ENCODE peak calls at places on chromosomes 12 and 14, in nine cellular contexts. One of them, this sample, is unnamed.

GRCh38 chr12:49553512-49554088 is 14.3 kb downstream of the MCRS1 start:
- DNase-seq in smooth muscle cell of the brain vasculature: no peak
- DNase-seq in upper lobe of right lung: no peak
- DNase-seq in glomerular endothelial cell: no peak
- DNase-seq in activated CD4-positive, alpha-beta T cell treated with anti-CD3 and anti-CD28 coated beads, Interleukin-2, amount 10 ng/mL, durations not matched to agents 7 days and 5 days: peak
- DNase-seq in NAMALWA: peak
- DNase-seq in HEK293T: peak
- DNase-seq in AG04450: no peak
- DNase-seq in CD4-positive, alpha-beta T cell: no peak
- DNase-seq in this sample: peak

GRCh38 chr14:90820958-90821357 is 4.7 kb upstream of the TTC7B start:
- DNase-seq in AG04450: no peak
- DNase-seq in upper lobe of right lung: no peak
- DNase-seq in NAMALWA: peak
- DNase-seq in activated CD4-positive, alpha-beta T cell treated with anti-CD3 and anti-CD28 coated beads, Interleukin-2, amount 10 ng/mL, durations not matched to agents 7 days and 5 days: peak
- DNase-seq in glomerular endothelial cell: no peak
- DNase-seq in smooth muscle cell of the brain vasculature: no peak
- DNase-seq in CD4-positive, alpha-beta T cell: peak
- DNase-seq in HEK293T: no peak
- DNase-seq in this sample: no peak

GRCh38 chr12:93518725-93519124 is 51.4 kb downstream of the MRPL42 start:
- DNase-seq in CD4-positive, alpha-beta T cell: no peak
- DNase-seq in activated CD4-positive, alpha-beta T cell treated with anti-CD3 and anti-CD28 coated beads, Interleukin-2, amount 10 ng/mL, durations not matched to agents 7 days and 5 days: no peak
- DNase-seq in AG04450: peak
- DNase-seq in upper lobe of right lung: no peak
- DNase-seq in NAMALWA: no peak
- DNase-seq in glomerular endothelial cell: no peak
- DNase-seq in smooth muscle cell of the brain vasculature: no peak
- DNase-seq in HEK293T: no peak
- DNase-seq in this sample: no peak

GRCh38 chr12:82910246-82910893 is 223.7 kb downstream of the TMTC2 start:
- DNase-seq in NAMALWA: no peak
- DNase-seq in HEK293T: no peak
- DNase-seq in CD4-positive, alpha-beta T cell: no peak
- DNase-seq in upper lobe of right lung: no peak
- DNase-seq in AG04450: no peak
- DNase-seq in smooth muscle cell of the brain vasculature: no peak
- DNase-seq in activated CD4-positive, alpha-beta T cell treated with anti-CD3 and anti-CD28 coated beads, Interleukin-2, amount 10 ng/mL, durations not matched to agents 7 days and 5 days: no peak
- DNase-seq in glomerular endothelial cell: no peak
- DNase-seq in this sample: no peak

GRCh38 chr12:119682635-119683340 is 14.9 kb downstream of the PRKAB1 start:
- DNase-seq in smooth muscle cell of the brain vasculature: no peak
- DNase-seq in HEK293T: no peak
- DNase-seq in CD4-positive, alpha-beta T cell: no peak
- DNase-seq in AG04450: no peak
- DNase-seq in activated CD4-positive, alpha-beta T cell treated with anti-CD3 and anti-CD28 coated beads, Interleukin-2, amount 10 ng/mL, durations not matched to agents 7 days and 5 days: no peak
- DNase-seq in NAMALWA: peak
- DNase-seq in upper lobe of right lung: no peak
- DNase-seq in glomerular endothelial cell: no peak
- DNase-seq in this sample: no peak

GRCh38 chr12:22518067-22518719 is 26.1 kb downstream of the C2CD5 start:
- DNase-seq in AG04450: no peak
- DNase-seq in glomerular endothelial cell: no peak
- DNase-seq in HEK293T: no peak
- DNase-seq in activated CD4-positive, alpha-beta T cell treated with anti-CD3 and anti-CD28 coated beads, Interleukin-2, amount 10 ng/mL, durations not matched to agents 7 days and 5 days: no peak
- DNase-seq in NAMALWA: no peak
- DNase-seq in smooth muscle cell of the brain vasculature: no peak
- DNase-seq in CD4-positive, alpha-beta T cell: no peak
- DNase-seq in upper lobe of right lung: no peak
- DNase-seq in this sample: no peak

GRCh38 chr12:38201461-38202276 is 114.9 kb upstream of the ALG10B start:
- DNase-seq in HEK293T: no peak
- DNase-seq in smooth muscle cell of the brain vasculature: no peak
- DNase-seq in AG04450: no peak
- DNase-seq in upper lobe of right lung: no peak
- DNase-seq in NAMALWA: no peak
- DNase-seq in CD4-positive, alpha-beta T cell: no peak
- DNase-seq in glomerular endothelial cell: no peak
- DNase-seq in activated CD4-positive, alpha-beta T cell treated with anti-CD3 and anti-CD28 coated beads, Interleukin-2, amount 10 ng/mL, durations not matched to agents 7 days and 5 days: no peak
- DNase-seq in this sample: no peak

GRCh38 chr12:22334696-22335290 is at the start of gene ST8SIA1:
- DNase-seq in CD4-positive, alpha-beta T cell: peak
- DNase-seq in NAMALWA: no peak
- DNase-seq in activated CD4-positive, alpha-beta T cell treated with anti-CD3 and anti-CD28 coated beads, Interleukin-2, amount 10 ng/mL, durations not matched to agents 7 days and 5 days: peak
- DNase-seq in AG04450: no peak
- DNase-seq in HEK293T: peak
- DNase-seq in smooth muscle cell of the brain vasculature: no peak
- DNase-seq in upper lobe of right lung: peak
- DNase-seq in glomerular endothelial cell: no peak
- DNase-seq in this sample: peak

GRCh38 chr12:30462249-30462648 is 233.4 kb downstream of the IPO8 start:
- DNase-seq in activated CD4-positive, alpha-beta T cell treated with anti-CD3 and anti-CD28 coated beads, Interleukin-2, amount 10 ng/mL, durations not matched to agents 7 days and 5 days: no peak
- DNase-seq in AG04450: no peak
- DNase-seq in CD4-positive, alpha-beta T cell: no peak
- DNase-seq in glomerular endothelial cell: no peak
- DNase-seq in NAMALWA: no peak
- DNase-seq in upper lobe of right lung: no peak
- DNase-seq in HEK293T: no peak
- DNase-seq in smooth muscle cell of the brain vasculature: no peak
- DNase-seq in this sample: no peak

GRCh38 chr12:54300732-54301427 is at the start of gene NFE2:
- DNase-seq in glomerular endothelial cell: no peak
- DNase-seq in NAMALWA: no peak
- DNase-seq in CD4-positive, alpha-beta T cell: peak
- DNase-seq in HEK293T: peak
- DNase-seq in upper lobe of right lung: peak
- DNase-seq in smooth muscle cell of the brain vasculature: no peak
- DNase-seq in activated CD4-positive, alpha-beta T cell treated with anti-CD3 and anti-CD28 coated beads, Interleukin-2, amount 10 ng/mL, durations not matched to agents 7 days and 5 days: no peak
- DNase-seq in AG04450: peak
- DNase-seq in this sample: peak

GRCh38 chr14:91354221-91354916 is 63.3 kb downstream of the CCDC88C start:
- DNase-seq in HEK293T: no peak
- DNase-seq in NAMALWA: no peak
- DNase-seq in activated CD4-positive, alpha-beta T cell treated with anti-CD3 and anti-CD28 coated beads, Interleukin-2, amount 10 ng/mL, durations not matched to agents 7 days and 5 days: no peak
- DNase-seq in glomerular endothelial cell: no peak
- DNase-seq in CD4-positive, alpha-beta T cell: no peak
- DNase-seq in upper lobe of right lung: no peak
- DNase-seq in smooth muscle cell of the brain vasculature: no peak
- DNase-seq in AG04450: no peak
- DNase-seq in this sample: no peak

GRCh38 chr12:130401703-130402102 is 64.0 kb downstream of the PIWIL1 start:
- DNase-seq in glomerular endothelial cell: no peak
- DNase-seq in smooth muscle cell of the brain vasculature: no peak
- DNase-seq in HEK293T: peak
- DNase-seq in upper lobe of right lung: no peak
- DNase-seq in AG04450: no peak
- DNase-seq in NAMALWA: peak
- DNase-seq in activated CD4-positive, alpha-beta T cell treated with anti-CD3 and anti-CD28 coated beads, Interleukin-2, amount 10 ng/mL, durations not matched to agents 7 days and 5 days: no peak
- DNase-seq in CD4-positive, alpha-beta T cell: no peak
- DNase-seq in this sample: no peak

GRCh38 chr12:124968656-124969055 is 20.3 kb downstream of the DHX37 start:
- DNase-seq in CD4-positive, alpha-beta T cell: no peak
- DNase-seq in AG04450: no peak
- DNase-seq in NAMALWA: no peak
- DNase-seq in HEK293T: no peak
- DNase-seq in activated CD4-positive, alpha-beta T cell treated with anti-CD3 and anti-CD28 coated beads, Interleukin-2, amount 10 ng/mL, durations not matched to agents 7 days and 5 days: no peak
- DNase-seq in upper lobe of right lung: no peak
- DNase-seq in smooth muscle cell of the brain vasculature: no peak
- DNase-seq in glomerular endothelial cell: no peak
- DNase-seq in this sample: no peak

GRCh38 chr12:53096761-53097160 is 706 bp upstream of the IGFBP6 start:
- DNase-seq in upper lobe of right lung: no peak
- DNase-seq in AG04450: no peak
- DNase-seq in CD4-positive, alpha-beta T cell: no peak
- DNase-seq in HEK293T: no peak
- DNase-seq in NAMALWA: no peak
- DNase-seq in activated CD4-positive, alpha-beta T cell treated with anti-CD3 and anti-CD28 coated beads, Interleukin-2, amount 10 ng/mL, durations not matched to agents 7 days and 5 days: no peak
- DNase-seq in glomerular endothelial cell: no peak
- DNase-seq in smooth muscle cell of the brain vasculature: no peak
- DNase-seq in this sample: no peak

GRCh38 chr14:88993946-88994345 is 169.5 kb downstream of the TTC8 start:
- DNase-seq in HEK293T: no peak
- DNase-seq in upper lobe of right lung: no peak
- DNase-seq in glomerular endothelial cell: no peak
- DNase-seq in CD4-positive, alpha-beta T cell: no peak
- DNase-seq in AG04450: no peak
- DNase-seq in smooth muscle cell of the brain vasculature: no peak
- DNase-seq in activated CD4-positive, alpha-beta T cell treated with anti-CD3 and anti-CD28 coated beads, Interleukin-2, amount 10 ng/mL, durations not matched to agents 7 days and 5 days: no peak
- DNase-seq in NAMALWA: no peak
- DNase-seq in this sample: no peak

GRCh38 chr12:120724720-120725119 is 906 bp upstream of the ACADS start:
- DNase-seq in AG04450: no peak
- DNase-seq in HEK293T: no peak
- DNase-seq in smooth muscle cell of the brain vasculature: no peak
- DNase-seq in glomerular endothelial cell: no peak
- DNase-seq in upper lobe of right lung: no peak
- DNase-seq in CD4-positive, alpha-beta T cell: no peak
- DNase-seq in NAMALWA: no peak
- DNase-seq in activated CD4-positive, alpha-beta T cell treated with anti-CD3 and anti-CD28 coated beads, Interleukin-2, amount 10 ng/mL, durations not matched to agents 7 days and 5 days: no peak
- DNase-seq in this sample: no peak

GRCh38 chr14:101365329-101366158 is 195.8 kb upstream of the DIO3 start:
- DNase-seq in glomerular endothelial cell: no peak
- DNase-seq in NAMALWA: peak
- DNase-seq in smooth muscle cell of the brain vasculature: no peak
- DNase-seq in activated CD4-positive, alpha-beta T cell treated with anti-CD3 and anti-CD28 coated beads, Interleukin-2, amount 10 ng/mL, durations not matched to agents 7 days and 5 days: no peak
- DNase-seq in AG04450: no peak
- DNase-seq in upper lobe of right lung: no peak
- DNase-seq in HEK293T: no peak
- DNase-seq in CD4-positive, alpha-beta T cell: no peak
- DNase-seq in this sample: no peak

GRCh38 chr14:34629657-34630529 is at the start of gene SNX6:
- DNase-seq in NAMALWA: peak
- DNase-seq in activated CD4-positive, alpha-beta T cell treated with anti-CD3 and anti-CD28 coated beads, Interleukin-2, amount 10 ng/mL, durations not matched to agents 7 days and 5 days: peak
- DNase-seq in smooth muscle cell of the brain vasculature: no peak
- DNase-seq in glomerular endothelial cell: no peak
- DNase-seq in upper lobe of right lung: peak
- DNase-seq in AG04450: no peak
- DNase-seq in HEK293T: peak
- DNase-seq in CD4-positive, alpha-beta T cell: peak
- DNase-seq in this sample: peak

GRCh38 chr12:104805186-104805585 is 152.9 kb downstream of the SLC41A2 start:
- DNase-seq in AG04450: peak
- DNase-seq in smooth muscle cell of the brain vasculature: no peak
- DNase-seq in NAMALWA: no peak
- DNase-seq in CD4-positive, alpha-beta T cell: no peak
- DNase-seq in glomerular endothelial cell: no peak
- DNase-seq in upper lobe of right lung: no peak
- DNase-seq in activated CD4-positive, alpha-beta T cell treated with anti-CD3 and anti-CD28 coated beads, Interleukin-2, amount 10 ng/mL, durations not matched to agents 7 days and 5 days: no peak
- DNase-seq in HEK293T: no peak
- DNase-seq in this sample: no peak

GRCh38 chr12:27332407-27333310 is at the start of gene BMAL2:
- DNase-seq in AG04450: no peak
- DNase-seq in glomerular endothelial cell: no peak
- DNase-seq in NAMALWA: peak
- DNase-seq in HEK293T: peak
- DNase-seq in smooth muscle cell of the brain vasculature: no peak
- DNase-seq in CD4-positive, alpha-beta T cell: peak
- DNase-seq in activated CD4-positive, alpha-beta T cell treated with anti-CD3 and anti-CD28 coated beads, Interleukin-2, amount 10 ng/mL, durations not matched to agents 7 days and 5 days: peak
- DNase-seq in upper lobe of right lung: peak
- DNase-seq in this sample: peak

GRCh38 chr12:31736472-31736871 is 7.7 kb upstream of the AMN1 start:
- DNase-seq in HEK293T: no peak
- DNase-seq in smooth muscle cell of the brain vasculature: no peak
- DNase-seq in upper lobe of right lung: no peak
- DNase-seq in NAMALWA: no peak
- DNase-seq in AG04450: no peak
- DNase-seq in CD4-positive, alpha-beta T cell: peak
- DNase-seq in glomerular endothelial cell: no peak
- DNase-seq in activated CD4-positive, alpha-beta T cell treated with anti-CD3 and anti-CD28 coated beads, Interleukin-2, amount 10 ng/mL, durations not matched to agents 7 days and 5 days: peak
- DNase-seq in this sample: no peak

GRCh38 chr12:124346425-124347168 is 51.7 kb downstream of the RFLNA start:
- DNase-seq in NAMALWA: no peak
- DNase-seq in AG04450: no peak
- DNase-seq in CD4-positive, alpha-beta T cell: no peak
- DNase-seq in glomerular endothelial cell: no peak
- DNase-seq in smooth muscle cell of the brain vasculature: no peak
- DNase-seq in activated CD4-positive, alpha-beta T cell treated with anti-CD3 and anti-CD28 coated beads, Interleukin-2, amount 10 ng/mL, durations not matched to agents 7 days and 5 days: no peak
- DNase-seq in HEK293T: no peak
- DNase-seq in upper lobe of right lung: no peak
- DNase-seq in this sample: no peak

GRCh38 chr14:79584679-79585078 is 626.6 kb downstream of the DIO2 start:
- DNase-seq in smooth muscle cell of the brain vasculature: peak
- DNase-seq in activated CD4-positive, alpha-beta T cell treated with anti-CD3 and anti-CD28 coated beads, Interleukin-2, amount 10 ng/mL, durations not matched to agents 7 days and 5 days: no peak
- DNase-seq in HEK293T: no peak
- DNase-seq in CD4-positive, alpha-beta T cell: no peak
- DNase-seq in AG04450: peak
- DNase-seq in upper lobe of right lung: no peak
- DNase-seq in glomerular endothelial cell: no peak
- DNase-seq in NAMALWA: no peak
- DNase-seq in this sample: no peak

GRCh38 chr12:117439531-117440001 is 78.1 kb upstream of the NOS1 start:
- DNase-seq in CD4-positive, alpha-beta T cell: no peak
- DNase-seq in NAMALWA: no peak
- DNase-seq in HEK293T: no peak
- DNase-seq in AG04450: no peak
- DNase-seq in upper lobe of right lung: no peak
- DNase-seq in activated CD4-positive, alpha-beta T cell treated with anti-CD3 and anti-CD28 coated beads, Interleukin-2, amount 10 ng/mL, durations not matched to agents 7 days and 5 days: no peak
- DNase-seq in smooth muscle cell of the brain vasculature: no peak
- DNase-seq in glomerular endothelial cell: no peak
- DNase-seq in this sample: no peak

GRCh38 chr14:53295985-53296582 is 143.0 kb upstream of the DDHD1 start:
- DNase-seq in activated CD4-positive, alpha-beta T cell treated with anti-CD3 and anti-CD28 coated beads, Interleukin-2, amount 10 ng/mL, durations not matched to agents 7 days and 5 days: peak
- DNase-seq in CD4-positive, alpha-beta T cell: no peak
- DNase-seq in HEK293T: peak
- DNase-seq in AG04450: no peak
- DNase-seq in upper lobe of right lung: no peak
- DNase-seq in NAMALWA: peak
- DNase-seq in glomerular endothelial cell: peak
- DNase-seq in smooth muscle cell of the brain vasculature: no peak
- DNase-seq in this sample: peak

GRCh38 chr12:8609061-8609570 is 3.5 kb downstream of the AICDA start:
- DNase-seq in glomerular endothelial cell: peak
- DNase-seq in smooth muscle cell of the brain vasculature: no peak
- DNase-seq in NAMALWA: peak
- DNase-seq in AG04450: peak
- DNase-seq in HEK293T: peak
- DNase-seq in upper lobe of right lung: no peak
- DNase-seq in CD4-positive, alpha-beta T cell: no peak
- DNase-seq in activated CD4-positive, alpha-beta T cell treated with anti-CD3 and anti-CD28 coated beads, Interleukin-2, amount 10 ng/mL, durations not matched to agents 7 days and 5 days: peak
- DNase-seq in this sample: peak

GRCh38 chr12:23281295-23281694 is 656.3 kb downstream of the ETNK1 start:
- DNase-seq in activated CD4-positive, alpha-beta T cell treated with anti-CD3 and anti-CD28 coated beads, Interleukin-2, amount 10 ng/mL, durations not matched to agents 7 days and 5 days: no peak
- DNase-seq in smooth muscle cell of the brain vasculature: no peak
- DNase-seq in AG04450: no peak
- DNase-seq in upper lobe of right lung: no peak
- DNase-seq in CD4-positive, alpha-beta T cell: no peak
- DNase-seq in glomerular endothelial cell: no peak
- DNase-seq in NAMALWA: no peak
- DNase-seq in HEK293T: no peak
- DNase-seq in this sample: no peak

GRCh38 chr12:80655751-80656150 is 51.7 kb upstream of the MYF6 start:
- DNase-seq in HEK293T: no peak
- DNase-seq in AG04450: no peak
- DNase-seq in smooth muscle cell of the brain vasculature: no peak
- DNase-seq in NAMALWA: no peak
- DNase-seq in CD4-positive, alpha-beta T cell: no peak
- DNase-seq in glomerular endothelial cell: no peak
- DNase-seq in upper lobe of right lung: no peak
- DNase-seq in activated CD4-positive, alpha-beta T cell treated with anti-CD3 and anti-CD28 coated beads, Interleukin-2, amount 10 ng/mL, durations not matched to agents 7 days and 5 days: no peak
- DNase-seq in this sample: no peak

GRCh38 chr12:3249081-3249800 is 172.1 kb downstream of the TSPAN9 start:
- DNase-seq in activated CD4-positive, alpha-beta T cell treated with anti-CD3 and anti-CD28 coated beads, Interleukin-2, amount 10 ng/mL, durations not matched to agents 7 days and 5 days: no peak
- DNase-seq in glomerular endothelial cell: no peak
- DNase-seq in CD4-positive, alpha-beta T cell: no peak
- DNase-seq in NAMALWA: no peak
- DNase-seq in upper lobe of right lung: no peak
- DNase-seq in smooth muscle cell of the brain vasculature: no peak
- DNase-seq in HEK293T: no peak
- DNase-seq in AG04450: no peak
- DNase-seq in this sample: no peak

GRCh38 chr12:92235703-92236472 is 90.2 kb upstream of the BTG1 start:
- DNase-seq in HEK293T: no peak
- DNase-seq in CD4-positive, alpha-beta T cell: no peak
- DNase-seq in glomerular endothelial cell: no peak
- DNase-seq in smooth muscle cell of the brain vasculature: no peak
- DNase-seq in upper lobe of right lung: no peak
- DNase-seq in NAMALWA: no peak
- DNase-seq in AG04450: no peak
- DNase-seq in activated CD4-positive, alpha-beta T cell treated with anti-CD3 and anti-CD28 coated beads, Interleukin-2, amount 10 ng/mL, durations not matched to agents 7 days and 5 days: no peak
- DNase-seq in this sample: no peak

GRCh38 chr12:110042260-110042659 is 6.1 kb downstream of the C12orf76 start:
- DNase-seq in HEK293T: no peak
- DNase-seq in upper lobe of right lung: no peak
- DNase-seq in smooth muscle cell of the brain vasculature: no peak
- DNase-seq in NAMALWA: no peak
- DNase-seq in AG04450: no peak
- DNase-seq in activated CD4-positive, alpha-beta T cell treated with anti-CD3 and anti-CD28 coated beads, Interleukin-2, amount 10 ng/mL, durations not matched to agents 7 days and 5 days: no peak
- DNase-seq in glomerular endothelial cell: no peak
- DNase-seq in CD4-positive, alpha-beta T cell: no peak
- DNase-seq in this sample: no peak